ENCODE peak calls at places on chromosome 14, in seven cellular contexts. D, X, S, T, E, Z and G are unnamed samples.

GRCh38 chr14:50590464-50590863 is 30.5 kb downstream of the ATL1 start:
- DNase-seq in E (no peak), D (no peak), T (no peak), S (no peak), Z (no peak), X (no peak), G (no peak)

GRCh38 chr14:71438684-71439083 is 493.5 kb upstream of the RGS6 start:
- DNase-seq in Z (no peak), D (no peak), T (peak; percentile 27), S (no peak), X (no peak), E (no peak), G (peak; percentile 18)

GRCh38 chr14:90295870-90296516 is 35.7 kb downstream of the NRDE2 start:
- DNase-seq in Z (no peak), X (no peak), D (no peak), S (no peak), T (peak; percentile 56), E (peak; percentile 86), G (peak; percentile 71)

GRCh38 chr14:24013654-24014514 is 25.2 kb downstream of the DHRS4L2 start:
- DNase-seq in X (no peak), S (peak; percentile 57), D (no peak), E (peak; percentile 77), T (peak; percentile 81), Z (peak; percentile 83), G (peak; percentile 83)

GRCh38 chr14:66979083-66979974 is 209.9 kb upstream of the GARIN2 start:
- DNase-seq in E (no peak), D (no peak), S (no peak), Z (no peak), X (no peak), T (no peak), G (no peak)

GRCh38 chr14:100669468-100669867 is 57.2 kb upstream of the DLK1 start:
- DNase-seq in T (no peak), Z (no peak), S (no peak), D (no peak), E (no peak), X (no peak), G (no peak)

GRCh38 chr14:31208546-31209424 is 1.2 kb upstream of the HECTD1 start:
- DNase-seq in X (no peak), D (no peak), S (no peak), T (no peak), Z (no peak), E (peak; percentile 9), G (no peak)

GRCh38 chr14:89549381-89550102 is 132.5 kb upstream of the FOXN3 start:
- DNase-seq in E (no peak), Z (no peak), S (no peak), X (no peak), T (no peak), D (no peak), G (no peak)

GRCh38 chr14:76937181-76938091 is 91.1 kb downstream of the IRF2BPL start:
- DNase-seq in Z (no peak), T (peak; percentile 76), D (no peak), E (no peak), X (no peak), S (peak; percentile 73), G (peak; percentile 88)

GRCh38 chr14:87489196-87489819 is 503.7 kb downstream of the GALC start:
- DNase-seq in D (no peak), X (no peak), S (no peak), Z (no peak), E (no peak), T (no peak), G (no peak)

DNA sequence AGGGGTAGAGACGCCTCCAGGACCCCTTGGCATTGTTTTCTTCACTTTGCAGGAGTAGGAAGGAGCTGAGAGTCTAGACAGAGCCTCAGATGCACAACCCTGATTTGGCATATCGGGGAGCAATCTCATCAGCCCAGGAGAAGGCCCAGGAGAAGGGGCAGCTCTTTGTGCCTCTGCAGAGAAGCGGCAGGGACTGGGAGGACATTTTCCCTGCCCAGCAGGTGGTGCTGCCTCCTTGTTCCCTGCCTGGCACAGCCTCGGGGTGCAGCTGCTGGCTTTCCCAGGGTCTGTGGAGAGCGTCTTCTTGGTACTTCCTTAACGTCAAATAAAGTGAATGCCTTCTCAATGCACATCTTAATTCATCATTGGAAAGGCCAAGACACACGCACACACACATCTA is 419.5 kb downstream of the TMEM121 start:
- DNase-seq in D (peak; percentile 95), T (no peak), X (no peak), Z (peak; percentile 16), E (peak; percentile 55), S (no peak), G (no peak)
- TF ChIP-seq CTCF in D (peak; percentile 18), T (no peak), X (no peak), Z (peak; percentile 20), E (peak; percentile 34), S (no peak), G (no peak)

GRCh38 chr14:92088494-92088893 is 17.9 kb downstream of the ATXN3 start:
- DNase-seq in X (no peak), T (no peak), S (no peak), D (no peak), E (no peak), Z (no peak), G (no peak)

GRCh38 chr14:92093320-92093719 is 13.1 kb downstream of the ATXN3 start:
- DNase-seq in D (no peak), E (peak; percentile 23), S (no peak), T (no peak), X (no peak), Z (no peak), G (peak; percentile 3)
- TF ChIP-seq CTCF in D (no peak), E (no peak), S (no peak), T (no peak), X (no peak), Z (no peak), G (peak; percentile 15)

DNA sequence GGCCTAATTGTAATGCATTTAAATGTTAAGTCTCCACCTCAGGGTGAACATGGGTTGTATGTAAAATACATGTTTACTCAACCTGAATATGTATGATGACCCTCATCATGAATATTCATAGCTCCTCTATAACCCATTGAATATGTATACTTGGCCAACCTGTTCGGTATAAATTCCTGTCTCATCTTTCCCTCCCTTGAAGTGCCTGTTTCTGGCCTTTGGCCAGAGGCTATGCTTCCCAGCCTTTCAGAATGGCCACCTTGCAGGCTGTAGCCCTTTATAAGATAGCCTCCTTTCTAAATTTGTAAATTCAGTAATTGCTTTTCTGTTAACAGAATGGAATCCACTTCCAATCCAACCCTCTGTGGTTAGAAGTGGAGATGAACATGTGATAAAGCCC is 70.3 kb upstream of the DAAM1 start:
- DNase-seq in Z (no peak), T (no peak), D (no peak), S (no peak), E (no peak), X (no peak), G (no peak)
- TF ChIP-seq CTCF in Z (no peak), T (no peak), D (no peak), S (no peak), E (no peak), X (no peak), G (no peak)

DNA sequence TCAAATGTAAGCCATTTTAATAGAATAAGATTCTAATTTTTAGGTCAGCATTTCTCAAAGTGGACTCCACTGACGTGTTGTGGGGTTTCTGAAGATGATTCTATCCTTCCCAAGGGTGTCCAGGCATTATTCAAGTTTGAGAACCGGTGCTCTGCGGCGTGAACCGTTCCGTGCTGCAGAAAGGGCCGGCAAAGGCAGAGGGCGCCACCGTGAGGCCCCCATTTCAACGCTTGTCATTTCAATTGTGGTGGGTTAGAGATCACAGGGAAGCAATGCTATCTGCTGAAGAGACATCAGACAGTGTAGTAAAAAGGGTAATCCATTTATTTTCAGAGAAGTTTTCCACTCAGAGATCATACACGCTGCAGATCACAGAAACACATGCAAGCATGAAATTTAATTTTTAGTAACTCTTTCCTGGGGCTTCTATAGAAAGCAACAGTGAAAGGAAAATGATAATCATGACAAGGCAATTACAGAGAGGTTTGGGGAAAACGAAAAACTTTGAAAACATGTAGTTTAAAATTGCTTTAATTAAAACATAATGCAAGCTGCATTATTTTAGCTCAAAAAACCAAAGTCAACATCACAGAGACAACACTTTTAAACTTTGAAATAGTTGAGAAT is 201.7 kb downstream of the EXOC5 start:
- DNase-seq in Z (peak; percentile 8), X (no peak), D (peak; percentile 64), T (peak; percentile 28), S (no peak), E (peak; percentile 47), G (peak; percentile 36)
- TF ChIP-seq CTCF in Z (no peak), X (no peak), D (peak; percentile 12), T (peak; percentile 64), S (no peak), E (peak; percentile 66), G (peak; percentile 78)

GRCh38 chr14:64604854-64605253 is 55.1 kb downstream of the PPP1R36 start:
- DNase-seq in Z (no peak), T (no peak), S (no peak), E (no peak), D (no peak), X (no peak), G (no peak)
- TF ChIP-seq CTCF in Z (no peak), T (no peak), S (no peak), E (no peak), D (no peak), X (no peak), G (no peak)

DNA sequence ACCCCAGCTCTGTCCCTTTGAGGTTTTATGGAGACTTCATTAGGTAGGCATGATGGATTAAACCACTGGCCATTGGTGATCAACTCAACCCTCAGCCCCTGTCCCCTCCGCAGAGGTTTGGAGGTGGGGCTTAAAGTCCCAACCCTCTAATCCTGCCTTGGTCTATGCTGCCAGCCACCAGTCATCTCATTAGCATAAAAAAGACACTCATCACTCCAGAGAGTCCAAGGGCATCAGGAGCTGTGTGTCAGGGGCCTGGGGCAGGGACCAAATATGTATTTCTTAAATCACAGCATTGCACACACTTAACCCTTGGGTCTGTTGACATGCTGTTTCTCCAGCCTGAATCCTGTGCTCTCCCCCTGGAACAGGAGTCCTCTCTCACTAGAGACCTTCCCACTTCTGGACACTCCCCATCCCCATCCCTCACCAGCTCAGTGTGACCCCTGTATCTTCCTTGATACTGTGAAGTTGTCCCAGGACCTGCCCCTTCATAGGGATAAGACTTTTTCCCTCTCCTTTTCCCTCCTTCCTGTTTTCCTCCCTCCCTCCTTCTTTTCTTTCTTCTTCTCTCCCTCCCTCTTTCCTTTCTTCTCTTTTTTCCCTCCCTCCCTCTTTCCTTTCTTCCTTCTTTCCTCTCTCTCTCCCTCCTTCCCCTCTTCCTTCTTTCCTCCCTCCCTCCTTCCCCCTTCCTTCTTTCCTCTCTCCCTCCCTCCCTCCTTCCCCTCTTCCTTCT is 54.7 kb upstream of the CLMN start:
- DNase-seq in Z (no peak), X (no peak), D (no peak), T (no peak), S (no peak), E (no peak), G (no peak)
- TF ChIP-seq CTCF in Z (no peak), X (no peak), D (no peak), T (no peak), S (no peak), E (no peak), G (no peak)

DNA sequence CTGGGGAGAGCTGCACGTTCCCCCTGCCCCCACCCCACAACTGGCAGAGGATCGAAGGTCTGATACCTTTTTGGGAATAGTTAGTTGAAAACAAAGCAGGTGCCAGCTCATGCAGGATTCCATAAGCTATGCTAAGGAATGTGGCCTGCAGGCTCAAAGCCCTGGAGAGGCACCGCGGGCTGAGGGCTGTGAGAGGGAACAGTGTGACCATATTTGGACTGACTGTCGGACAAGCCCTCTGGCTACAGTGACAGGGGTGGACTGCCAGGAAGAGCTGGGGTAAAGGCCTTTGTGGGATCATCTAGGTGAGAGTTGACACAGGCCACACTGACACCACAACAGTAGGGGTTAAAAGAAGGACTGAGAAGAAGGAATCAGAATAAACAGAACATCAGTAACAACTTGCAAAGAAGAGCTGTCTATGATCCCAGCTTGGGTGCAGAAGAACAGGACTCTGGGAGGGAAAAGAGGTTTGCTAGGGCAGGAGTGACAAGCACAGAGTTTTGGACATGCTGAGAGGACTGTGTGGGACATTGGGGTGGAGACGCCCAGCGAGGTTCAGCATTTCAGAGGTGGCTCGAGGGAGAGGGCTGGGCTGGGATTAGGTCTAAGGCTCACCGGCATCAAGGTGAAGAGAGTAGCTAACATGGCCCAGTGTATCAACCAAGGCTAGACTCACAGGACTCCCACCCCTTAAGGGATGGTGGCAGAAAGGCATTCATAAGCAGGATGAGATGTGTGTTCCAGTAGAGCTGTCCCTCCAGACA is 54.5 kb downstream of the ACTN1 start:
- DNase-seq in E (no peak), D (no peak), Z (no peak), X (no peak), T (no peak), S (no peak), G (no peak)
- TF ChIP-seq CTCF in E (no peak), D (no peak), Z (no peak), X (no peak), T (no peak), S (no peak), G (no peak)